ENCODE peak calls at places on chromosome 20, in seven cellular contexts. One of them, this sample, is unnamed. For H3K36me3, the result is how much of the 10 kb centered on the place peaks cover.

GRCh38 chr20:57707320-57707719 is 2.5 kb downstream of the PMEPA1 start:
- DNase-seq in body of pancreas: no peak
- DNase-seq in mammary epithelial cell: no peak
- DNase-seq in esophagus squamous epithelium: no peak
- DNase-seq in astrocyte: no peak
- DNase-seq in left ventricle myocardium inferior: no peak
- DNase-seq in OCI-LY7: no peak
- DNase-seq in this sample: no peak

GRCh38 chr20:24746351-24746685 is 202.8 kb upstream of the CST7 start:
- DNase-seq in body of pancreas: peak
- DNase-seq in left ventricle myocardium inferior: no peak
- DNase-seq in mammary epithelial cell: peak
- DNase-seq in OCI-LY7: no peak
- DNase-seq in astrocyte: peak
- DNase-seq in esophagus squamous epithelium: no peak
- DNase-seq in this sample: no peak

GRCh38 chr20:46784450-46785127 is 75.1 kb downstream of the SLC2A10 start:
- DNase-seq in body of pancreas: no peak
- DNase-seq in esophagus squamous epithelium: no peak
- DNase-seq in OCI-LY7: no peak
- DNase-seq in left ventricle myocardium inferior: no peak
- DNase-seq in mammary epithelial cell: no peak
- DNase-seq in astrocyte: peak
- DNase-seq in this sample: peak

GRCh38 chr20:16098890-16099639 is 474.2 kb downstream of the KIF16B start:
- DNase-seq in esophagus squamous epithelium: no peak
- DNase-seq in mammary epithelial cell: peak
- DNase-seq in astrocyte: no peak
- DNase-seq in left ventricle myocardium inferior: no peak
- DNase-seq in body of pancreas: no peak
- DNase-seq in OCI-LY7: no peak
- DNase-seq in this sample: no peak

GRCh38 chr20:3751664-3752385 is 15.7 kb downstream of the ADISSP start:
- DNase-seq in OCI-LY7: no peak
- DNase-seq in mammary epithelial cell: no peak
- DNase-seq in left ventricle myocardium inferior: peak
- DNase-seq in esophagus squamous epithelium: no peak
- DNase-seq in body of pancreas: peak
- DNase-seq in astrocyte: peak
- DNase-seq in this sample: no peak

GRCh38 chr20:48314925-48315592 is 512.7 kb downstream of the PREX1 start:
- DNase-seq in body of pancreas: no peak
- DNase-seq in OCI-LY7: no peak
- DNase-seq in mammary epithelial cell: no peak
- DNase-seq in left ventricle myocardium inferior: no peak
- DNase-seq in astrocyte: no peak
- DNase-seq in esophagus squamous epithelium: no peak
- DNase-seq in this sample: no peak

GRCh38 chr20:54645445-54646155 is 170.2 kb downstream of the DOK5 start:
- DNase-seq in left ventricle myocardium inferior: no peak
- DNase-seq in mammary epithelial cell: no peak
- DNase-seq in astrocyte: no peak
- DNase-seq in OCI-LY7: no peak
- DNase-seq in esophagus squamous epithelium: no peak
- DNase-seq in body of pancreas: peak
- DNase-seq in this sample: no peak

GRCh38 chr20:63381781-63382431 is 20.8 kb upstream of the CHRNA4 start:
- DNase-seq in mammary epithelial cell: no peak
- DNase-seq in OCI-LY7: no peak
- DNase-seq in left ventricle myocardium inferior: no peak
- DNase-seq in astrocyte: no peak
- DNase-seq in esophagus squamous epithelium: no peak
- DNase-seq in body of pancreas: no peak
- DNase-seq in this sample: no peak

GRCh38 chr20:45934046-45934586 is 367 bp upstream of the PCIF1 start:
- DNase-seq in body of pancreas: peak
- DNase-seq in OCI-LY7: peak
- DNase-seq in astrocyte: peak
- DNase-seq in left ventricle myocardium inferior: peak
- DNase-seq in esophagus squamous epithelium: no peak
- DNase-seq in mammary epithelial cell: no peak
- DNase-seq in this sample: no peak

GRCh38 chr20:59047938-59048680 is 5.5 kb upstream of the PRELID3B start:
- DNase-seq in mammary epithelial cell: no peak
- DNase-seq in body of pancreas: no peak
- DNase-seq in OCI-LY7: no peak
- DNase-seq in left ventricle myocardium inferior: no peak
- DNase-seq in esophagus squamous epithelium: no peak
- DNase-seq in astrocyte: peak
- DNase-seq in this sample: no peak

GRCh38 chr20:8667306-8667705 is 401.6 kb upstream of the PLCB4 start:
- DNase-seq in esophagus squamous epithelium: no peak
- DNase-seq in mammary epithelial cell: no peak
- DNase-seq in OCI-LY7: no peak
- DNase-seq in left ventricle myocardium inferior: peak
- DNase-seq in body of pancreas: peak
- DNase-seq in astrocyte: no peak
- DNase-seq in this sample: no peak

GRCh38 chr20:42604998-42605970 is 584.4 kb downstream of the PTPRT start:
- DNase-seq in mammary epithelial cell: no peak
- DNase-seq in left ventricle myocardium inferior: no peak
- DNase-seq in OCI-LY7: no peak
- DNase-seq in astrocyte: no peak
- DNase-seq in body of pancreas: no peak
- DNase-seq in esophagus squamous epithelium: no peak
- DNase-seq in this sample: no peak

GRCh38 chr20:10652660-10653191 is 21.1 kb downstream of the JAG1 start:
- DNase-seq in esophagus squamous epithelium: no peak
- DNase-seq in left ventricle myocardium inferior: no peak
- DNase-seq in astrocyte: peak
- DNase-seq in mammary epithelial cell: no peak
- DNase-seq in OCI-LY7: no peak
- DNase-seq in body of pancreas: peak
- DNase-seq in this sample: no peak

GRCh38 chr20:33337531-33338165 is 54.6 kb downstream of the BPIFB1 start:
- DNase-seq in astrocyte: no peak
- DNase-seq in OCI-LY7: no peak
- DNase-seq in body of pancreas: no peak
- DNase-seq in left ventricle myocardium inferior: no peak
- DNase-seq in mammary epithelial cell: no peak
- DNase-seq in esophagus squamous epithelium: no peak
- DNase-seq in this sample: no peak

GRCh38 chr20:5654557-5654956 is 95.6 kb upstream of the SHLD1 start:
- DNase-seq in left ventricle myocardium inferior: no peak
- DNase-seq in body of pancreas: no peak
- DNase-seq in astrocyte: peak
- DNase-seq in mammary epithelial cell: peak
- DNase-seq in OCI-LY7: no peak
- DNase-seq in esophagus squamous epithelium: no peak
- DNase-seq in this sample: peak

GRCh38 chr20:17617868-17618672 is 48.2 kb downstream of the DSTN start:
- DNase-seq in left ventricle myocardium inferior: peak
- DNase-seq in mammary epithelial cell: no peak
- DNase-seq in OCI-LY7: no peak
- DNase-seq in esophagus squamous epithelium: no peak
- DNase-seq in body of pancreas: peak
- DNase-seq in astrocyte: no peak
- DNase-seq in this sample: no peak

GRCh38 chr20:23152308-23152892 is 66.3 kb upstream of the CD93 start:
- DNase-seq in mammary epithelial cell: no peak
- DNase-seq in left ventricle myocardium inferior: peak
- DNase-seq in OCI-LY7: no peak
- DNase-seq in astrocyte: peak
- DNase-seq in body of pancreas: peak
- DNase-seq in esophagus squamous epithelium: no peak
- DNase-seq in this sample: peak

GRCh38 chr20:25282034-25282781 is 34.3 kb downstream of the PYGB start:
- DNase-seq in OCI-LY7: no peak
- DNase-seq in left ventricle myocardium inferior: peak
- DNase-seq in mammary epithelial cell: no peak
- DNase-seq in astrocyte: no peak
- DNase-seq in body of pancreas: no peak
- DNase-seq in esophagus squamous epithelium: no peak
- DNase-seq in this sample: no peak

GRCh38 chr20:610130-611046 is at the start of gene TCF15:
- DNase-seq in mammary epithelial cell: peak
- DNase-seq in body of pancreas: no peak
- DNase-seq in esophagus squamous epithelium: no peak
- DNase-seq in OCI-LY7: no peak
- DNase-seq in astrocyte: no peak
- DNase-seq in left ventricle myocardium inferior: peak
- DNase-seq in this sample: no peak
- H3K4me3 ChIP-seq in mammary epithelial cell: no peak
- H3K4me3 ChIP-seq in body of pancreas: no peak
- H3K4me3 ChIP-seq in esophagus squamous epithelium: no peak
- H3K4me3 ChIP-seq in OCI-LY7: no peak
- H3K4me3 ChIP-seq in astrocyte: no peak
- H3K4me3 ChIP-seq in left ventricle myocardium inferior: peak
- H3K4me3 ChIP-seq in this sample: no peak

GRCh38 chr20:34824026-34824860 is 1.2 kb downstream of the NCOA6 start:
- DNase-seq in esophagus squamous epithelium: no peak
- DNase-seq in left ventricle myocardium inferior: peak
- DNase-seq in body of pancreas: peak
- DNase-seq in mammary epithelial cell: peak
- DNase-seq in OCI-LY7: peak
- DNase-seq in astrocyte: peak
- DNase-seq in this sample: no peak

GRCh38 chr20:34824861-34825529 is 456 bp downstream of the NCOA6 start:
- DNase-seq in left ventricle myocardium inferior: peak
- DNase-seq in mammary epithelial cell: peak
- DNase-seq in esophagus squamous epithelium: no peak
- DNase-seq in astrocyte: peak
- DNase-seq in OCI-LY7: peak
- DNase-seq in body of pancreas: peak
- DNase-seq in this sample: no peak

GRCh38 chr20:34834459-34834893 is 9.0 kb upstream of the NCOA6 start:
- DNase-seq in OCI-LY7: peak
- DNase-seq in esophagus squamous epithelium: no peak
- DNase-seq in astrocyte: no peak
- DNase-seq in body of pancreas: no peak
- DNase-seq in left ventricle myocardium inferior: no peak
- DNase-seq in mammary epithelial cell: peak
- DNase-seq in this sample: no peak

GRCh38 chr20:34825530-34826362 is at the start of gene NCOA6:
- DNase-seq in OCI-LY7: peak
- DNase-seq in body of pancreas: peak
- DNase-seq in left ventricle myocardium inferior: peak
- DNase-seq in astrocyte: peak
- DNase-seq in mammary epithelial cell: peak
- DNase-seq in esophagus squamous epithelium: peak
- DNase-seq in this sample: no peak

GRCh38 chr20:34829191-34829590 is 3.7 kb upstream of the NCOA6 start:
- DNase-seq in body of pancreas: no peak
- DNase-seq in left ventricle myocardium inferior: no peak
- DNase-seq in OCI-LY7: peak
- DNase-seq in astrocyte: no peak
- DNase-seq in esophagus squamous epithelium: no peak
- DNase-seq in mammary epithelial cell: no peak
- DNase-seq in this sample: no peak
- TF ChIP-seq CTCF in body of pancreas: no peak
- TF ChIP-seq CTCF in left ventricle myocardium inferior: no peak
- TF ChIP-seq CTCF in OCI-LY7: peak
- TF ChIP-seq CTCF in astrocyte: no peak
- TF ChIP-seq CTCF in esophagus squamous epithelium: no peak
- TF ChIP-seq CTCF in mammary epithelial cell: no peak
- TF ChIP-seq CTCF in this sample: no peak

GRCh38 chr20:13771853-13772453 is 12.8 kb downstream of the ESF1 start:
- DNase-seq in mammary epithelial cell: no peak
- DNase-seq in astrocyte: peak
- DNase-seq in esophagus squamous epithelium: no peak
- DNase-seq in OCI-LY7: peak
- DNase-seq in left ventricle myocardium inferior: no peak
- DNase-seq in body of pancreas: no peak
- DNase-seq in this sample: no peak

GRCh38 chr20:13778827-13779226 is 5.9 kb downstream of the ESF1 start:
- DNase-seq in body of pancreas: no peak
- DNase-seq in left ventricle myocardium inferior: no peak
- DNase-seq in mammary epithelial cell: no peak
- DNase-seq in OCI-LY7: peak
- DNase-seq in astrocyte: no peak
- DNase-seq in esophagus squamous epithelium: no peak
- DNase-seq in this sample: no peak

GRCh38 chr20:13772529-13772928 is 12.2 kb downstream of the ESF1 start:
- DNase-seq in OCI-LY7: no peak
- DNase-seq in body of pancreas: no peak
- DNase-seq in astrocyte: no peak
- DNase-seq in mammary epithelial cell: no peak
- DNase-seq in esophagus squamous epithelium: no peak
- DNase-seq in left ventricle myocardium inferior: no peak
- DNase-seq in this sample: no peak

GRCh38 chr20:13775867-13776266 is 8.9 kb downstream of the ESF1 start:
- DNase-seq in left ventricle myocardium inferior: no peak
- DNase-seq in OCI-LY7: no peak
- DNase-seq in esophagus squamous epithelium: no peak
- DNase-seq in mammary epithelial cell: no peak
- DNase-seq in astrocyte: no peak
- DNase-seq in body of pancreas: no peak
- DNase-seq in this sample: no peak

GRCh38 chr20:13777171-13777601 is 7.5 kb downstream of the ESF1 start:
- DNase-seq in mammary epithelial cell: peak
- DNase-seq in astrocyte: peak
- DNase-seq in left ventricle myocardium inferior: no peak
- DNase-seq in OCI-LY7: no peak
- DNase-seq in body of pancreas: no peak
- DNase-seq in esophagus squamous epithelium: no peak
- DNase-seq in this sample: no peak
- H3K36me3 ChIP-seq in mammary epithelial cell: under half
- H3K36me3 ChIP-seq in astrocyte: under half
- H3K36me3 ChIP-seq in left ventricle myocardium inferior: half or more
- H3K36me3 ChIP-seq in OCI-LY7: half or more
- H3K36me3 ChIP-seq in body of pancreas: under half
- H3K36me3 ChIP-seq in esophagus squamous epithelium: under half
- H3K36me3 ChIP-seq in this sample: under half

GRCh38 chr20:56429496-56429895 is 17.4 kb downstream of the CASS4 start:
- DNase-seq in OCI-LY7: no peak
- DNase-seq in body of pancreas: no peak
- DNase-seq in left ventricle myocardium inferior: no peak
- DNase-seq in esophagus squamous epithelium: no peak
- DNase-seq in mammary epithelial cell: no peak
- DNase-seq in astrocyte: peak
- DNase-seq in this sample: no peak
- H3K4me3 ChIP-seq in OCI-LY7: peak
- H3K4me3 ChIP-seq in body of pancreas: no peak
- H3K4me3 ChIP-seq in left ventricle myocardium inferior: no peak
- H3K4me3 ChIP-seq in esophagus squamous epithelium: no peak
- H3K4me3 ChIP-seq in mammary epithelial cell: no peak
- H3K4me3 ChIP-seq in astrocyte: no peak
- H3K4me3 ChIP-seq in this sample: no peak

GRCh38 chr20:49610701-49611538 is 43.0 kb upstream of the PTGIS start:
- DNase-seq in esophagus squamous epithelium: no peak
- DNase-seq in mammary epithelial cell: peak
- DNase-seq in left ventricle myocardium inferior: peak
- DNase-seq in astrocyte: no peak
- DNase-seq in body of pancreas: peak
- DNase-seq in OCI-LY7: peak
- DNase-seq in this sample: no peak
- TF ChIP-seq CTCF in esophagus squamous epithelium: peak
- TF ChIP-seq CTCF in mammary epithelial cell: peak
- TF ChIP-seq CTCF in left ventricle myocardium inferior: peak
- TF ChIP-seq CTCF in astrocyte: peak
- TF ChIP-seq CTCF in body of pancreas: peak
- TF ChIP-seq CTCF in OCI-LY7: peak
- TF ChIP-seq CTCF in this sample: peak

GRCh38 chr20:37401930-37402675 is 56.2 kb downstream of the SRC start:
- DNase-seq in OCI-LY7: no peak
- DNase-seq in left ventricle myocardium inferior: no peak
- DNase-seq in body of pancreas: no peak
- DNase-seq in astrocyte: no peak
- DNase-seq in mammary epithelial cell: no peak
- DNase-seq in esophagus squamous epithelium: no peak
- DNase-seq in this sample: no peak
- H3K36me3 ChIP-seq in OCI-LY7: under half
- H3K36me3 ChIP-seq in left ventricle myocardium inferior: under half
- H3K36me3 ChIP-seq in body of pancreas: under half
- H3K36me3 ChIP-seq in astrocyte: under half
- H3K36me3 ChIP-seq in mammary epithelial cell: under half
- H3K36me3 ChIP-seq in esophagus squamous epithelium: under half
- H3K36me3 ChIP-seq in this sample: under half

This sample was measured in BJ.